ENCODE peak calls at places on chromosomes 6 and 20, in eight cellular contexts. One of them, this sample, is unnamed.

GRCh38 chr20:12130781-12131180 is 213.1 kb downstream of the BTBD3 start:
- DNase-seq in spleen: no peak
- DNase-seq in fibroblast of pulmonary artery: peak
- DNase-seq in RWPE1: no peak
- DNase-seq in pancreas: no peak
- DNase-seq in PC-9: no peak
- DNase-seq in kidney: no peak
- DNase-seq in AG04449: no peak
- DNase-seq in this sample: no peak

GRCh38 chr6:32096394-32097258 is 12.5 kb downstream of the TNXB start:
- DNase-seq in fibroblast of pulmonary artery: no peak
- DNase-seq in AG04449: no peak
- DNase-seq in RWPE1: no peak
- DNase-seq in kidney: no peak
- DNase-seq in spleen: no peak
- DNase-seq in PC-9: no peak
- DNase-seq in pancreas: no peak
- DNase-seq in this sample: peak

GRCh38 chr6:72084992-72085569 is 198.7 kb downstream of the RIMS1 start:
- DNase-seq in PC-9: no peak
- DNase-seq in pancreas: no peak
- DNase-seq in AG04449: no peak
- DNase-seq in RWPE1: no peak
- DNase-seq in kidney: no peak
- DNase-seq in spleen: no peak
- DNase-seq in fibroblast of pulmonary artery: peak
- DNase-seq in this sample: no peak

GRCh38 chr6:16519265-16520242 is 241.7 kb downstream of the ATXN1 start:
- DNase-seq in RWPE1: no peak
- DNase-seq in fibroblast of pulmonary artery: peak
- DNase-seq in kidney: no peak
- DNase-seq in pancreas: peak
- DNase-seq in PC-9: no peak
- DNase-seq in spleen: no peak
- DNase-seq in AG04449: no peak
- DNase-seq in this sample: peak

GRCh38 chr6:133099573-133099972 is 141.6 kb upstream of the EYA4 start:
- DNase-seq in fibroblast of pulmonary artery: peak
- DNase-seq in spleen: no peak
- DNase-seq in pancreas: no peak
- DNase-seq in kidney: no peak
- DNase-seq in AG04449: peak
- DNase-seq in PC-9: no peak
- DNase-seq in RWPE1: peak
- DNase-seq in this sample: peak

GRCh38 chr20:36591854-36592641 is 13.5 kb upstream of the RAB5IF start:
- DNase-seq in pancreas: no peak
- DNase-seq in spleen: no peak
- DNase-seq in PC-9: no peak
- DNase-seq in kidney: no peak
- DNase-seq in AG04449: no peak
- DNase-seq in fibroblast of pulmonary artery: peak
- DNase-seq in RWPE1: no peak
- DNase-seq in this sample: peak

GRCh38 chr6:25732468-25733198 is 21.9 kb upstream of the SLC17A4 start:
- DNase-seq in spleen: no peak
- DNase-seq in PC-9: no peak
- DNase-seq in AG04449: no peak
- DNase-seq in RWPE1: no peak
- DNase-seq in fibroblast of pulmonary artery: no peak
- DNase-seq in pancreas: no peak
- DNase-seq in kidney: no peak
- DNase-seq in this sample: no peak

GRCh38 chr6:35600659-35601125 is 88.0 kb upstream of the TULP1 start:
- DNase-seq in fibroblast of pulmonary artery: peak
- DNase-seq in PC-9: no peak
- DNase-seq in pancreas: no peak
- DNase-seq in kidney: no peak
- DNase-seq in RWPE1: no peak
- DNase-seq in AG04449: no peak
- DNase-seq in spleen: no peak
- DNase-seq in this sample: no peak

GRCh38 chr6:170405311-170405975 is 98.9 kb downstream of the FAM120B start:
- DNase-seq in kidney: no peak
- DNase-seq in spleen: no peak
- DNase-seq in pancreas: no peak
- DNase-seq in AG04449: peak
- DNase-seq in PC-9: no peak
- DNase-seq in RWPE1: peak
- DNase-seq in fibroblast of pulmonary artery: peak
- DNase-seq in this sample: no peak

GRCh38 chr6:99614430-99615161 is 8.0 kb downstream of the PRDM13 start:
- DNase-seq in fibroblast of pulmonary artery: no peak
- DNase-seq in PC-9: no peak
- DNase-seq in spleen: peak
- DNase-seq in AG04449: no peak
- DNase-seq in RWPE1: no peak
- DNase-seq in pancreas: no peak
- DNase-seq in kidney: no peak
- DNase-seq in this sample: peak

GRCh38 chr6:163760860-163761259 is 346.3 kb downstream of the QKI start:
- DNase-seq in PC-9: no peak
- DNase-seq in kidney: no peak
- DNase-seq in spleen: no peak
- DNase-seq in pancreas: no peak
- DNase-seq in fibroblast of pulmonary artery: no peak
- DNase-seq in AG04449: no peak
- DNase-seq in RWPE1: no peak
- DNase-seq in this sample: no peak

GRCh38 chr6:154276810-154277577 is 79.6 kb downstream of the IPCEF1 start:
- DNase-seq in PC-9: no peak
- DNase-seq in fibroblast of pulmonary artery: peak
- DNase-seq in AG04449: no peak
- DNase-seq in kidney: no peak
- DNase-seq in pancreas: no peak
- DNase-seq in spleen: no peak
- DNase-seq in RWPE1: peak
- DNase-seq in this sample: no peak

GRCh38 chr6:39211183-39211582 is 18.1 kb downstream of the KCNK5 start:
- DNase-seq in kidney: no peak
- DNase-seq in pancreas: no peak
- DNase-seq in AG04449: no peak
- DNase-seq in PC-9: no peak
- DNase-seq in fibroblast of pulmonary artery: no peak
- DNase-seq in spleen: no peak
- DNase-seq in RWPE1: no peak
- DNase-seq in this sample: no peak

GRCh38 chr6:105509506-105510331 is 106.8 kb upstream of the PREP start:
- DNase-seq in pancreas: no peak
- DNase-seq in spleen: no peak
- DNase-seq in fibroblast of pulmonary artery: no peak
- DNase-seq in AG04449: no peak
- DNase-seq in RWPE1: no peak
- DNase-seq in PC-9: no peak
- DNase-seq in kidney: no peak
- DNase-seq in this sample: no peak

GRCh38 chr6:9250852-9251251 is 815.5 kb upstream of the SLC35B3 start:
- DNase-seq in RWPE1: peak
- DNase-seq in spleen: no peak
- DNase-seq in AG04449: peak
- DNase-seq in fibroblast of pulmonary artery: peak
- DNase-seq in PC-9: peak
- DNase-seq in kidney: no peak
- DNase-seq in pancreas: peak
- DNase-seq in this sample: peak

GRCh38 chr20:13870349-13870748 is 85.5 kb downstream of the NDUFAF5 start:
- DNase-seq in AG04449: no peak
- DNase-seq in spleen: no peak
- DNase-seq in pancreas: no peak
- DNase-seq in RWPE1: no peak
- DNase-seq in fibroblast of pulmonary artery: no peak
- DNase-seq in PC-9: no peak
- DNase-seq in kidney: no peak
- DNase-seq in this sample: no peak
- TF ChIP-seq CTCF in AG04449: no peak
- TF ChIP-seq CTCF in spleen: no peak
- TF ChIP-seq CTCF in pancreas: no peak
- TF ChIP-seq CTCF in RWPE1: peak
- TF ChIP-seq CTCF in fibroblast of pulmonary artery: no peak
- TF ChIP-seq CTCF in PC-9: no peak
- TF ChIP-seq CTCF in kidney: no peak
- TF ChIP-seq CTCF in this sample: no peak

GRCh38 chr6:80528115-80528514 is 421.6 kb downstream of the BCKDHB start:
- DNase-seq in RWPE1: no peak
- DNase-seq in spleen: no peak
- DNase-seq in AG04449: no peak
- DNase-seq in kidney: no peak
- DNase-seq in pancreas: no peak
- DNase-seq in fibroblast of pulmonary artery: peak
- DNase-seq in PC-9: no peak
- DNase-seq in this sample: peak
- TF ChIP-seq CTCF in RWPE1: no peak
- TF ChIP-seq CTCF in spleen: no peak
- TF ChIP-seq CTCF in AG04449: no peak
- TF ChIP-seq CTCF in kidney: no peak
- TF ChIP-seq CTCF in pancreas: no peak
- TF ChIP-seq CTCF in fibroblast of pulmonary artery: peak
- TF ChIP-seq CTCF in PC-9: no peak
- TF ChIP-seq CTCF in this sample: no peak

GRCh38 chr20:7159903-7160302 is 392.4 kb downstream of the BMP2 start:
- DNase-seq in fibroblast of pulmonary artery: peak
- DNase-seq in RWPE1: peak
- DNase-seq in pancreas: no peak
- DNase-seq in PC-9: no peak
- DNase-seq in kidney: no peak
- DNase-seq in AG04449: no peak
- DNase-seq in spleen: no peak
- DNase-seq in this sample: no peak

GRCh38 chr20:7155794-7156193 is 388.3 kb downstream of the BMP2 start:
- DNase-seq in fibroblast of pulmonary artery: no peak
- DNase-seq in pancreas: no peak
- DNase-seq in kidney: no peak
- DNase-seq in spleen: no peak
- DNase-seq in AG04449: no peak
- DNase-seq in RWPE1: no peak
- DNase-seq in PC-9: no peak
- DNase-seq in this sample: no peak

GRCh38 chr20:7161690-7162089 is 394.2 kb downstream of the BMP2 start:
- DNase-seq in pancreas: no peak
- DNase-seq in kidney: no peak
- DNase-seq in spleen: no peak
- DNase-seq in fibroblast of pulmonary artery: peak
- DNase-seq in PC-9: no peak
- DNase-seq in AG04449: no peak
- DNase-seq in RWPE1: peak
- DNase-seq in this sample: peak
- TF ChIP-seq CTCF in pancreas: no peak
- TF ChIP-seq CTCF in kidney: peak
- TF ChIP-seq CTCF in spleen: no peak
- TF ChIP-seq CTCF in fibroblast of pulmonary artery: peak
- TF ChIP-seq CTCF in PC-9: peak
- TF ChIP-seq CTCF in AG04449: no peak
- TF ChIP-seq CTCF in RWPE1: peak
- TF ChIP-seq CTCF in this sample: no peak

GRCh38 chr20:62989201-62989601 is 17.6 kb downstream of the BHLHE23 start:
- DNase-seq in RWPE1: no peak
- DNase-seq in spleen: no peak
- DNase-seq in AG04449: no peak
- DNase-seq in kidney: no peak
- DNase-seq in pancreas: no peak
- DNase-seq in PC-9: no peak
- DNase-seq in fibroblast of pulmonary artery: no peak
- DNase-seq in this sample: no peak
- TF ChIP-seq CTCF in RWPE1: no peak
- TF ChIP-seq CTCF in spleen: no peak
- TF ChIP-seq CTCF in AG04449: no peak
- TF ChIP-seq CTCF in kidney: no peak
- TF ChIP-seq CTCF in pancreas: no peak
- TF ChIP-seq CTCF in PC-9: no peak
- TF ChIP-seq CTCF in fibroblast of pulmonary artery: no peak
- TF ChIP-seq CTCF in this sample: no peak

GRCh38 chr20:23585449-23585807 is 17.1 kb upstream of the CST9L start:
- DNase-seq in spleen: no peak
- DNase-seq in PC-9: no peak
- DNase-seq in AG04449: no peak
- DNase-seq in RWPE1: no peak
- DNase-seq in fibroblast of pulmonary artery: no peak
- DNase-seq in pancreas: no peak
- DNase-seq in kidney: no peak
- DNase-seq in this sample: no peak

GRCh38 chr20:23585808-23586734 is 17.8 kb upstream of the CST9L start:
- DNase-seq in PC-9: no peak
- DNase-seq in spleen: no peak
- DNase-seq in pancreas: no peak
- DNase-seq in kidney: no peak
- DNase-seq in fibroblast of pulmonary artery: no peak
- DNase-seq in AG04449: no peak
- DNase-seq in RWPE1: no peak
- DNase-seq in this sample: peak

GRCh38 chr20:23586735-23587525 is 18.6 kb upstream of the CST9L start:
- DNase-seq in kidney: no peak
- DNase-seq in PC-9: no peak
- DNase-seq in spleen: no peak
- DNase-seq in fibroblast of pulmonary artery: no peak
- DNase-seq in RWPE1: peak
- DNase-seq in pancreas: no peak
- DNase-seq in AG04449: no peak
- DNase-seq in this sample: no peak

GRCh38 chr20:23583526-23583925 is 15.2 kb upstream of the CST9L start:
- DNase-seq in PC-9: no peak
- DNase-seq in kidney: no peak
- DNase-seq in RWPE1: peak
- DNase-seq in pancreas: no peak
- DNase-seq in fibroblast of pulmonary artery: no peak
- DNase-seq in spleen: no peak
- DNase-seq in AG04449: no peak
- DNase-seq in this sample: no peak

GRCh38 chr20:23584434-23585199 is 16.3 kb upstream of the CST9L start:
- DNase-seq in kidney: no peak
- DNase-seq in PC-9: no peak
- DNase-seq in fibroblast of pulmonary artery: no peak
- DNase-seq in spleen: no peak
- DNase-seq in RWPE1: no peak
- DNase-seq in AG04449: no peak
- DNase-seq in pancreas: no peak
- DNase-seq in this sample: no peak
- TF ChIP-seq CTCF in kidney: no peak
- TF ChIP-seq CTCF in PC-9: no peak
- TF ChIP-seq CTCF in fibroblast of pulmonary artery: no peak
- TF ChIP-seq CTCF in spleen: no peak
- TF ChIP-seq CTCF in RWPE1: no peak
- TF ChIP-seq CTCF in AG04449: no peak
- TF ChIP-seq CTCF in pancreas: no peak
- TF ChIP-seq CTCF in this sample: no peak

GRCh38 chr6:36678488-36679042 is at the start of gene CDKN1A:
- DNase-seq in RWPE1: peak
- DNase-seq in fibroblast of pulmonary artery: peak
- DNase-seq in AG04449: no peak
- DNase-seq in PC-9: peak
- DNase-seq in pancreas: peak
- DNase-seq in kidney: peak
- DNase-seq in spleen: peak
- DNase-seq in this sample: peak
- TF ChIP-seq CTCF in RWPE1: no peak
- TF ChIP-seq CTCF in fibroblast of pulmonary artery: no peak
- TF ChIP-seq CTCF in AG04449: no peak
- TF ChIP-seq CTCF in PC-9: no peak
- TF ChIP-seq CTCF in pancreas: no peak
- TF ChIP-seq CTCF in kidney: peak
- TF ChIP-seq CTCF in spleen: peak
- TF ChIP-seq CTCF in this sample: no peak

GRCh38 chr6:166456360-166457156 is 73.8 kb upstream of the MPC1 start:
- DNase-seq in pancreas: no peak
- DNase-seq in spleen: no peak
- DNase-seq in AG04449: no peak
- DNase-seq in kidney: no peak
- DNase-seq in RWPE1: no peak
- DNase-seq in fibroblast of pulmonary artery: peak
- DNase-seq in PC-9: no peak
- DNase-seq in this sample: peak
- TF ChIP-seq CTCF in pancreas: no peak
- TF ChIP-seq CTCF in spleen: peak
- TF ChIP-seq CTCF in AG04449: peak
- TF ChIP-seq CTCF in kidney: peak
- TF ChIP-seq CTCF in RWPE1: no peak
- TF ChIP-seq CTCF in fibroblast of pulmonary artery: peak
- TF ChIP-seq CTCF in PC-9: no peak
- TF ChIP-seq CTCF in this sample: no peak